ENCODE peak calls at places on chromosome 20, in five cellular contexts. One of them, this sample, is unnamed.

GRCh38 chr20:8151371-8151770 is 19.3 kb downstream of the PLCB1 start:
- DNase-seq in GM23338: no peak
- DNase-seq in GM23248: no peak
- DNase-seq in OCI-LY7: no peak
- DNase-seq in MM.1S: no peak
- DNase-seq in this sample: no peak

GRCh38 chr20:62122659-62123449 is 579 bp downstream of the LSM14B start:
- DNase-seq in GM23338: peak; percentile 45
- DNase-seq in OCI-LY7: peak; percentile 59
- DNase-seq in MM.1S: peak; percentile 58
- DNase-seq in GM23248: peak; percentile 69
- DNase-seq in this sample: peak; percentile 61

GRCh38 chr20:13105071-13105470 is 96.3 kb downstream of the SPTLC3 start:
- DNase-seq in MM.1S: no peak
- DNase-seq in OCI-LY7: no peak
- DNase-seq in GM23338: peak; percentile 36
- DNase-seq in GM23248: no peak
- DNase-seq in this sample: peak; percentile 26

GRCh38 chr20:830011-830521 is 3.4 kb upstream of the FAM110A start:
- DNase-seq in MM.1S: no peak
- DNase-seq in OCI-LY7: no peak
- DNase-seq in GM23248: peak; percentile 86
- DNase-seq in GM23338: no peak
- DNase-seq in this sample: no peak

GRCh38 chr20:23147964-23148720 is 62.0 kb upstream of the CD93 start:
- DNase-seq in GM23338: no peak
- DNase-seq in OCI-LY7: no peak
- DNase-seq in GM23248: peak; percentile 93
- DNase-seq in MM.1S: no peak
- DNase-seq in this sample: no peak

GRCh38 chr20:8983478-8984345 is 85.2 kb upstream of the PLCB4 start:
- DNase-seq in OCI-LY7: no peak
- DNase-seq in GM23248: no peak
- DNase-seq in MM.1S: no peak
- DNase-seq in GM23338: no peak
- DNase-seq in this sample: no peak

GRCh38 chr20:43844778-43845614 is 69.7 kb upstream of the TOX2 start:
- DNase-seq in GM23248: peak; percentile 84
- DNase-seq in OCI-LY7: no peak
- DNase-seq in MM.1S: peak; percentile 27
- DNase-seq in GM23338: no peak
- DNase-seq in this sample: no peak

GRCh38 chr20:1005452-1006027 is 3.4 kb upstream of the RSPO4 start:
- DNase-seq in GM23338: peak; percentile 92
- DNase-seq in GM23248: peak; percentile 34
- DNase-seq in MM.1S: peak; percentile 61
- DNase-seq in OCI-LY7: peak; percentile 60
- DNase-seq in this sample: peak; percentile 82

GRCh38 chr20:31746068-31746878 is 7.2 kb downstream of the TPX2 start:
- DNase-seq in MM.1S: no peak
- DNase-seq in OCI-LY7: no peak
- DNase-seq in GM23338: no peak
- DNase-seq in GM23248: no peak
- DNase-seq in this sample: no peak

GRCh38 chr20:62924567-62925419 is 1.5 kb downstream of the DIDO1 start:
- DNase-seq in OCI-LY7: no peak
- DNase-seq in GM23248: peak; percentile 77
- DNase-seq in GM23338: no peak
- DNase-seq in MM.1S: no peak
- DNase-seq in this sample: no peak

DNA sequence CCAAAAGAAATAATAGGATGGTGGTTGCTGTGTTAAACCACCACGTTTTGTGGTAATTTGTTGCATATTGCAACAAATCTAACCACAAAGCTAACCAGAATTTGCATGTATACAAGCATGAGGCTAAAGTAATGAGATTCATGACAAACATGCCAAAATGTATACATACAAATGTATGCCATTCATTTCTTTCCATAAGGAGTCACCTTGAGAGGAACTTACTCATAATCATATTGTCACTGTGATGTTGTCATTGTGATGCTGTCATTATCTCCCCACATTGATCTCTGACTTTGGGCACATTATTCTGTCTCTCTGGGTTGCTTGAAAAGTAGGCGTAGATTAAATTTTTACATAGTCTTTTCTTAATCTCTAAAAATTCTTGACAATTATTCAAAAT is 886.8 kb upstream of the FLRT3 start:
- DNase-seq in GM23248: no peak
- DNase-seq in GM23338: no peak
- DNase-seq in OCI-LY7: no peak
- DNase-seq in MM.1S: no peak
- DNase-seq in this sample: no peak
- H3K27ac ChIP-seq in GM23248: no peak overlapping the region
- H3K27ac ChIP-seq in GM23338: no peak overlapping the region
- H3K27ac ChIP-seq in OCI-LY7: no peak overlapping the region
- H3K27ac ChIP-seq in MM.1S: no peak overlapping the region
- H3K27ac ChIP-seq in this sample: no peak overlapping the region

GRCh38 chr20:36098364-36098763 is 56.2 kb upstream of the EPB41L1 start:
- DNase-seq in MM.1S: peak; percentile 85
- DNase-seq in GM23248: peak; percentile 75
- DNase-seq in GM23338: no peak
- DNase-seq in OCI-LY7: peak; percentile 95
- DNase-seq in this sample: no peak
- TF ChIP-seq EZH2phosphoT487 in MM.1S: no peak
- TF ChIP-seq EZH2phosphoT487 in GM23248: no peak
- TF ChIP-seq EZH2phosphoT487 in GM23338: no peak
- TF ChIP-seq EZH2phosphoT487 in OCI-LY7: no peak
- TF ChIP-seq EZH2phosphoT487 in this sample: no peak

DNA sequence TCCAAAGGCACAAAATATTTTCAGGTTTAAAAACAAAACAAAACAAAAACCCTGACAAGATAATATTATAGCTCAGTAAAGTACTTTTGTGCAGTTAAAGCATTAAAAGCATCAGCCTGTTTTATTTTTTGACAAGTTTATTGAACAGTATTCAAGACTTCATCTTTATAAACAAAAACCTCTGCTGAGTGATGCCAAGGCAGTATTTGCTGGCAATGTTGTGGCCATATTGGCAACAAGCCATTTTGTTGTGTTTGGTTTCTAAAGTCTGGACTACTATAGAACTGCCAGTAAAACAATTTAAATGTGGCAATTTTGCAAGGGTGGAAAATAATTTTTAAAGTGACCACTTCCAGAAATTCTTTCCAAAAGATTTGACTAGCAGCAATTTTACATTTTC is 15.9 kb downstream of the CPNE1 start:
- DNase-seq in GM23338: no peak
- DNase-seq in OCI-LY7: no peak
- DNase-seq in GM23248: peak; percentile 14
- DNase-seq in MM.1S: no peak
- DNase-seq in this sample: no peak
- H3K36me3 ChIP-seq in GM23338: peaks cover 4% of the 10 kb centered on the region
- H3K36me3 ChIP-seq in OCI-LY7: peaks cover 65% of the 10 kb centered on the region
- H3K36me3 ChIP-seq in GM23248: peaks cover 14% of the 10 kb centered on the region
- H3K36me3 ChIP-seq in MM.1S: peaks cover 11% of the 10 kb centered on the region
- H3K36me3 ChIP-seq in this sample: peaks cover 26% of the 10 kb centered on the region

GRCh38 chr20:14374191-14374590 is 36.8 kb upstream of the FLRT3 start:
- DNase-seq in OCI-LY7: no peak
- DNase-seq in GM23338: peak; percentile 42
- DNase-seq in MM.1S: no peak
- DNase-seq in GM23248: no peak
- DNase-seq in this sample: peak; percentile 86
- H3K27ac ChIP-seq in OCI-LY7: no peak overlapping the region
- H3K27ac ChIP-seq in GM23338: no peak overlapping the region
- H3K27ac ChIP-seq in MM.1S: no peak overlapping the region
- H3K27ac ChIP-seq in GM23248: no peak overlapping the region
- H3K27ac ChIP-seq in this sample: no peak overlapping the region

This sample was measured in neural progenitor cell.